ENCODE peak calls at places on chromosomes 16 and 17, in five cellular contexts. One of them, this sample, is unnamed.

GRCh38 chr17:77502626-77503292 is 362.0 kb downstream of the SEC14L1 start:
- DNase-seq in pancreas: no peak
- DNase-seq in colonic mucosa: no peak
- DNase-seq in HFFc6: no peak
- DNase-seq in left ventricle myocardium inferior: no peak
- DNase-seq in this sample: no peak

GRCh38 chr17:50363217-50364060 is 9.5 kb downstream of the MRPL27 start:
- DNase-seq in pancreas: no peak
- DNase-seq in colonic mucosa: no peak
- DNase-seq in HFFc6: peak; percentile 48
- DNase-seq in left ventricle myocardium inferior: no peak
- DNase-seq in this sample: no peak

GRCh38 chr16:1770328-1771071 is 843 bp downstream of the NME3 start:
- DNase-seq in pancreas: peak; percentile 78
- DNase-seq in colonic mucosa: peak; percentile 81
- DNase-seq in HFFc6: peak; percentile 40
- DNase-seq in left ventricle myocardium inferior: peak; percentile 62
- DNase-seq in this sample: no peak

GRCh38 chr16:75305364-75306101 is 54.1 kb upstream of the BCAR1 start:
- DNase-seq in pancreas: peak; percentile 87
- DNase-seq in colonic mucosa: peak; percentile 90
- DNase-seq in HFFc6: peak; percentile 100
- DNase-seq in left ventricle myocardium inferior: peak; percentile 40
- DNase-seq in this sample: no peak

GRCh38 chr17:4472281-4472680 is 26.4 kb upstream of the SPNS2 start:
- DNase-seq in pancreas: no peak
- DNase-seq in colonic mucosa: no peak
- DNase-seq in HFFc6: no peak
- DNase-seq in left ventricle myocardium inferior: no peak
- DNase-seq in this sample: no peak

GRCh38 chr17:67082110-67082509 is 37.8 kb downstream of the CACNG1 start:
- DNase-seq in pancreas: no peak
- DNase-seq in colonic mucosa: no peak
- DNase-seq in HFFc6: no peak
- DNase-seq in left ventricle myocardium inferior: no peak
- DNase-seq in this sample: no peak

GRCh38 chr16:54584121-54584520 is 297.5 kb upstream of the IRX3 start:
- DNase-seq in pancreas: no peak
- DNase-seq in colonic mucosa: no peak
- DNase-seq in HFFc6: no peak
- DNase-seq in left ventricle myocardium inferior: no peak
- DNase-seq in this sample: no peak

GRCh38 chr17:44967026-44967906 is 837 bp downstream of the C1QL1 start:
- DNase-seq in pancreas: no peak
- DNase-seq in colonic mucosa: no peak
- DNase-seq in HFFc6: no peak
- DNase-seq in left ventricle myocardium inferior: no peak
- DNase-seq in this sample: no peak

GRCh38 chr17:36755586-36755985 is 154.2 kb downstream of the MRM1 start:
- DNase-seq in pancreas: no peak
- DNase-seq in colonic mucosa: peak; percentile 74
- DNase-seq in HFFc6: no peak
- DNase-seq in left ventricle myocardium inferior: no peak
- DNase-seq in this sample: no peak

GRCh38 chr16:26605872-26606271 is 460.9 kb upstream of the C16orf82 start:
- DNase-seq in pancreas: no peak
- DNase-seq in colonic mucosa: no peak
- DNase-seq in HFFc6: no peak
- DNase-seq in left ventricle myocardium inferior: no peak
- DNase-seq in this sample: no peak

GRCh38 chr16:79272141-79272577 is 328.4 kb downstream of the MAF start:
- DNase-seq in pancreas: no peak
- DNase-seq in colonic mucosa: no peak
- DNase-seq in HFFc6: no peak
- DNase-seq in left ventricle myocardium inferior: no peak
- DNase-seq in this sample: no peak

GRCh38 chr16:12142157-12142556 is 165.6 kb downstream of the SNX29 start:
- DNase-seq in pancreas: no peak
- DNase-seq in colonic mucosa: no peak
- DNase-seq in HFFc6: no peak
- DNase-seq in left ventricle myocardium inferior: peak; percentile 56
- DNase-seq in this sample: no peak

GRCh38 chr17:15926039-15926740 is 18.7 kb upstream of the ADORA2B start:
- DNase-seq in pancreas: no peak
- DNase-seq in colonic mucosa: no peak
- DNase-seq in HFFc6: no peak
- DNase-seq in left ventricle myocardium inferior: no peak
- DNase-seq in this sample: no peak

GRCh38 chr16:73059779-73060178 is 11.9 kb upstream of the ZFHX3 start:
- DNase-seq in pancreas: no peak
- DNase-seq in colonic mucosa: no peak
- DNase-seq in HFFc6: no peak
- DNase-seq in left ventricle myocardium inferior: no peak
- DNase-seq in this sample: no peak

GRCh38 chr16:57316390-57317017 is 32.0 kb upstream of the PLLP start:
- DNase-seq in pancreas: no peak
- DNase-seq in colonic mucosa: no peak
- DNase-seq in HFFc6: peak; percentile 68
- DNase-seq in left ventricle myocardium inferior: no peak
- DNase-seq in this sample: no peak

GRCh38 chr17:82297280-82297803 is 20.1 kb downstream of the CD7 start:
- DNase-seq in pancreas: peak; percentile 72
- DNase-seq in colonic mucosa: peak; percentile 75
- DNase-seq in HFFc6: peak; percentile 76
- DNase-seq in left ventricle myocardium inferior: peak; percentile 72
- DNase-seq in this sample: no peak

GRCh38 chr16:17379121-17379571 is 91.6 kb downstream of the XYLT1 start:
- DNase-seq in pancreas: no peak
- DNase-seq in colonic mucosa: no peak
- DNase-seq in HFFc6: peak; percentile 90
- DNase-seq in left ventricle myocardium inferior: peak; percentile 70
- DNase-seq in this sample: no peak

GRCh38 chr17:5472511-5472910 is 3.7 kb upstream of the DHX33 start:
- DNase-seq in pancreas: no peak
- DNase-seq in colonic mucosa: no peak
- DNase-seq in HFFc6: no peak
- DNase-seq in left ventricle myocardium inferior: no peak
- DNase-seq in this sample: no peak

GRCh38 chr16:54936979-54937672 is 6.5 kb downstream of the IRX5 start:
- DNase-seq in pancreas: no peak
- DNase-seq in colonic mucosa: no peak
- DNase-seq in HFFc6: peak; percentile 32
- DNase-seq in left ventricle myocardium inferior: no peak
- DNase-seq in this sample: no peak

GRCh38 chr17:43418441-43419374 is 19.9 kb downstream of the ARL4D start:
- DNase-seq in pancreas: peak; percentile 8
- DNase-seq in colonic mucosa: no peak
- DNase-seq in HFFc6: peak; percentile 93
- DNase-seq in left ventricle myocardium inferior: peak; percentile 38
- DNase-seq in this sample: no peak

GRCh38 chr16:89409161-89409711 is 81.1 kb downstream of the ANKRD11 start:
- DNase-seq in pancreas: no peak
- DNase-seq in colonic mucosa: no peak
- DNase-seq in HFFc6: peak; percentile 67
- DNase-seq in left ventricle myocardium inferior: no peak
- DNase-seq in this sample: no peak

GRCh38 chr16:31451681-31452351 is 7.5 kb upstream of the ARMC5 start:
- DNase-seq in pancreas: peak; percentile 53
- DNase-seq in colonic mucosa: no peak
- DNase-seq in HFFc6: peak; percentile 77
- DNase-seq in left ventricle myocardium inferior: peak; percentile 46
- DNase-seq in this sample: no peak

GRCh38 chr16:495127-495748 is 32.3 kb upstream of the CAPN15 start:
- DNase-seq in pancreas: no peak
- DNase-seq in colonic mucosa: no peak
- DNase-seq in HFFc6: peak; percentile 29
- DNase-seq in left ventricle myocardium inferior: no peak
- DNase-seq in this sample: peak; percentile 66

GRCh38 chr17:81333626-81334368 is 38.7 kb upstream of the SLC38A10 start:
- DNase-seq in pancreas: no peak
- DNase-seq in colonic mucosa: no peak
- DNase-seq in HFFc6: no peak
- DNase-seq in left ventricle myocardium inferior: no peak
- DNase-seq in this sample: no peak

DNA sequence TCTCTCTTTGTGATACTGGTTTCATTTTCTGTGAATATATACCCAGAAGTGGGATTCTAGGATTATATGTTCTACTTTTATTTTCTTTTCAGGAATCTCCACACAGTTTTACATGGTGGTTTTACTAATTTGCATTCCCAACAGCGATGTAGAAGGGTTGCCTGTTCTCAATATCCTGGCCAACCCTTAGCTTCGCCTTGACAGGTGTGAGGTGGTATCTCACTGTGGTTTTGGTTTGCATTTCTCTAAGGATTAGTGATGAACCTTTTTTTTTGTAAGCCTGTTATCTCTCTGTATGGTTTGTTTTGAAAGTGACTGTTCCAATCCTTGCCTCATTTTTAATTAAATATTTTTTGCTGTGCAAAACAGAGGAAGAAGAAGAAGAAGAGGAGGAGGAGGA is 937.7 kb downstream of the CDH8 start:
- DNase-seq in pancreas: no peak
- DNase-seq in colonic mucosa: no peak
- DNase-seq in HFFc6: no peak
- DNase-seq in left ventricle myocardium inferior: no peak
- DNase-seq in this sample: no peak
- TF ChIP-seq CTCF in pancreas: no peak
- TF ChIP-seq CTCF in colonic mucosa: no peak
- TF ChIP-seq CTCF in HFFc6: no peak
- TF ChIP-seq CTCF in left ventricle myocardium inferior: no peak
- TF ChIP-seq CTCF in this sample: no peak

GRCh38 chr17:40122944-40123810 is 1.4 kb downstream of the MSL1 start:
- DNase-seq in pancreas: peak; percentile 61
- DNase-seq in colonic mucosa: peak; percentile 73
- DNase-seq in HFFc6: no peak
- DNase-seq in left ventricle myocardium inferior: peak; percentile 45
- DNase-seq in this sample: peak; percentile 47
- TF ChIP-seq CTCF in pancreas: no peak
- TF ChIP-seq CTCF in colonic mucosa: no peak
- TF ChIP-seq CTCF in HFFc6: no peak
- TF ChIP-seq CTCF in left ventricle myocardium inferior: no peak
- TF ChIP-seq CTCF in this sample: no peak

DNA sequence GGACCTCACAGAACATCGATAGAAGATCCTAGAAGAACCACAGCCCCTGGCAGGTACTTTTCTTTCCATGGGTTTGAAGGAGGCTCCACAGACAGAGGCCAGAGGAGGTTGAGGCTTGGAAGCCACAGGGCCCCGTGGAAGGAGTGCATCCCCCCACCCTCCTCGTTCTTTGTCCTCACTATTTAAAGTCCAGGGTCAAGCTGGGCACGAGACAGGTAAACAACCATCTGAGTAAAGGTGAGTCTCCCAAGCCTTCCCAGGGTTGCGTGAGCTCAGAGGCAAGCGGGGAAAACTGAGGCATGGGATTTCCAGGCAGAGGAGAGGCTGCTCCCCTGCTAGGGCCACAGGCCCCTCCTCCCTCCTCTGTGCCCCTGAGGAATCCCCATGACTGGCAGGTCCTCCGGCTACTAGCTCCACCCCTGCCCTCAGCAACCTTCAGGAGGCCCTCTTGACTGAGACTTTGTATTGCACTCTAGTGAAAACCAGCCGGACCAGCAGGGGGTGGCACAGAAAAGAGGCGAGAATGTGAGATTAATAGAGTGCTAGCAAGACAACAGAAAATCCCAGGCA is 927 bp upstream of the SULT1A2 start:
- DNase-seq in pancreas: no peak
- DNase-seq in colonic mucosa: peak; percentile 38
- DNase-seq in HFFc6: peak; percentile 15
- DNase-seq in left ventricle myocardium inferior: no peak
- DNase-seq in this sample: no peak
- TF ChIP-seq CTCF in pancreas: no peak
- TF ChIP-seq CTCF in colonic mucosa: no peak
- TF ChIP-seq CTCF in HFFc6: no peak
- TF ChIP-seq CTCF in left ventricle myocardium inferior: no peak
- TF ChIP-seq CTCF in this sample: no peak

DNA sequence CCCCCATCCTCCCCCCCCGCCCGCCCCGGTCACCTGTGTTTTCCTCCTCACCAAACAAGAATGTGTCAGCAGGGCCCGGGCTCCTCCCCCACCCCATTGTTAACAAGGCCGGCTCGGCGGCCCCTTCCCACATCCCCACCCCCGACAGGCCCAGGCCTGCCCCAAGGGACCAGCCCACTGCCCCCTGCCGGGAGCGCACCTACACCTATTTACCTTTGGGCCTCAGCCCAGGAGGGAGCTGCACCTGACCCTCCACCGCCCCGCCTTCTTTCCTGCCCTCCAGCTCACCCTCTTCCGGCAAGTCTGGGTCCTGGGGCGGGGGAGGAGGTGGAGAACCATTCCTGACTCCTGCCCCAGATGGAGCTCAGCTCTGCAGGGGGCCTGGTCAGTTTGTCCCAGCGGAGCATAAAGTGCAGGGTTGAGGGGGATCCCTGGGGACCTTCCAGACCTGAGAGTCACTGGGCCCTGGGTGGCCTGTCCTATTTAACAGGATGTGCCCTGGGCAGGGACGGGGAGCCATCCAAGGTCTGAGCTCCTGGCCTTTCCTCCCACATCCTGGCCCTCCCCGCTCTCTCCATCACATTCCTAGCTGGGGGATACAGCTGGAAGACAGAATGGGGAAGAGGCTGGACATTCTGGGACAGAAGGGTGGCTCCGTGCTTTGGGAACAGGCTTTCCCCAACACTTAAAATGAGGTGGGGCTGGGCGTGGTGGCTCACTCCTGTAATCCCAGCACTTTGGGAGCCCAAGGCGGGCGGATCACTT is 8.3 kb downstream of the FOXJ1 start:
- DNase-seq in pancreas: peak; percentile 69
- DNase-seq in colonic mucosa: peak; percentile 71
- DNase-seq in HFFc6: no peak
- DNase-seq in left ventricle myocardium inferior: no peak
- DNase-seq in this sample: no peak
- TF ChIP-seq CTCF in pancreas: no peak
- TF ChIP-seq CTCF in colonic mucosa: no peak
- TF ChIP-seq CTCF in HFFc6: no peak
- TF ChIP-seq CTCF in left ventricle myocardium inferior: no peak
- TF ChIP-seq CTCF in this sample: no peak

GRCh38 chr17:7586673-7587419 is 3.0 kb downstream of the SOX15 start:
- DNase-seq in pancreas: no peak
- DNase-seq in colonic mucosa: peak; percentile 69
- DNase-seq in HFFc6: no peak
- DNase-seq in left ventricle myocardium inferior: no peak
- DNase-seq in this sample: no peak
- TF ChIP-seq CTCF in pancreas: no peak
- TF ChIP-seq CTCF in colonic mucosa: no peak
- TF ChIP-seq CTCF in HFFc6: peak; percentile 49
- TF ChIP-seq CTCF in left ventricle myocardium inferior: peak; percentile 50
- TF ChIP-seq CTCF in this sample: no peak

GRCh38 chr17:54888981-54889380 is 11.7 kb upstream of the TOM1L1 start:
- DNase-seq in pancreas: no peak
- DNase-seq in colonic mucosa: no peak
- DNase-seq in HFFc6: no peak
- DNase-seq in left ventricle myocardium inferior: no peak
- DNase-seq in this sample: no peak

GRCh38 chr17:54888254-54888653 is 12.4 kb upstream of the TOM1L1 start:
- DNase-seq in pancreas: no peak
- DNase-seq in colonic mucosa: no peak
- DNase-seq in HFFc6: no peak
- DNase-seq in left ventricle myocardium inferior: no peak
- DNase-seq in this sample: no peak

GRCh38 chr17:54892360-54892759 is 8.3 kb upstream of the TOM1L1 start:
- DNase-seq in pancreas: no peak
- DNase-seq in colonic mucosa: no peak
- DNase-seq in HFFc6: no peak
- DNase-seq in left ventricle myocardium inferior: no peak
- DNase-seq in this sample: no peak

GRCh38 chr17:54887787-54888186 is 12.9 kb upstream of the TOM1L1 start:
- DNase-seq in pancreas: no peak
- DNase-seq in colonic mucosa: no peak
- DNase-seq in HFFc6: no peak
- DNase-seq in left ventricle myocardium inferior: no peak
- DNase-seq in this sample: no peak

GRCh38 chr17:54891176-54891821 is 9.4 kb upstream of the TOM1L1 start:
- DNase-seq in pancreas: peak; percentile 13
- DNase-seq in colonic mucosa: no peak
- DNase-seq in HFFc6: peak; percentile 69
- DNase-seq in left ventricle myocardium inferior: no peak
- DNase-seq in this sample: no peak
- TF ChIP-seq CTCF in pancreas: peak; percentile 20
- TF ChIP-seq CTCF in colonic mucosa: peak; percentile 17
- TF ChIP-seq CTCF in HFFc6: peak; percentile 80
- TF ChIP-seq CTCF in left ventricle myocardium inferior: peak; percentile 46
- TF ChIP-seq CTCF in this sample: peak; percentile 69

This sample was measured in D721Med.